ENCODE peak calls at places on chromosomes 13 and 19, in seven cellular contexts. A, G, V, Q, O, Z and S are unnamed samples.

GRCh38 chr13:43235028-43235427 is 211.6 kb downstream of the DNAJC15 start:
- DNase-seq in A (peak), G (no peak), V (no peak), Q (no peak), O (no peak), Z (no peak), S (no peak)

GRCh38 chr19:5358173-5358800 is 17.7 kb upstream of the PTPRS start:
- DNase-seq in A (no peak), G (no peak), V (no peak), Q (no peak), O (no peak), Z (no peak), S (no peak)

GRCh38 chr13:50650936-50651638 is 192.4 kb downstream of the DLEU7 start:
- DNase-seq in A (no peak), G (no peak), V (no peak), Q (no peak), O (no peak), Z (no peak), S (no peak)

GRCh38 chr19:3851254-3852176 is 17.3 kb downstream of the ZFR2 start:
- DNase-seq in A (no peak), G (no peak), V (no peak), Q (no peak), O (no peak), Z (no peak), S (no peak)

GRCh38 chr13:23087884-23088283 is 92.9 kb upstream of the SGCG start:
- DNase-seq in A (no peak), G (no peak), V (peak), Q (peak), O (no peak), Z (no peak), S (no peak)

GRCh38 chr19:41302624-41303351 is 7.2 kb upstream of the CCDC97 start:
- DNase-seq in A (no peak), G (no peak), V (peak), Q (no peak), O (no peak), Z (no peak), S (peak)

GRCh38 chr13:102402292-102402691 is 444 bp upstream of the FGF14 start:
- DNase-seq in A (peak), G (no peak), V (peak), Q (peak), O (no peak), Z (no peak), S (no peak)

GRCh38 chr13:33723772-33724435 is 94.0 kb upstream of the RFC3 start:
- DNase-seq in A (peak), G (peak), V (peak), Q (peak), O (peak), Z (peak), S (peak)

GRCh38 chr13:50916701-50917184 is 7.2 kb downstream of the RNASEH2B start:
- DNase-seq in A (no peak), G (peak), V (peak), Q (no peak), O (no peak), Z (no peak), S (no peak)

GRCh38 chr13:23381877-23382276 is 51.6 kb downstream of the SACS start:
- DNase-seq in A (no peak), G (no peak), V (no peak), Q (no peak), O (no peak), Z (no peak), S (no peak)

GRCh38 chr19:14102756-14103155 is 12.2 kb upstream of the SAMD1 start:
- DNase-seq in A (no peak), G (no peak), V (no peak), Q (no peak), O (no peak), Z (no peak), S (no peak)

GRCh38 chr13:106350208-106350607 is 185.3 kb downstream of the EFNB2 start:
- DNase-seq in A (no peak), G (no peak), V (no peak), Q (no peak), O (no peak), Z (no peak), S (no peak)

GRCh38 chr13:71460179-71460578 is 406.8 kb downstream of the DACH1 start:
- DNase-seq in A (no peak), G (no peak), V (no peak), Q (no peak), O (no peak), Z (no peak), S (no peak)

GRCh38 chr13:33123066-33123940 is 107.1 kb downstream of the KL start:
- DNase-seq in A (no peak), G (peak), V (no peak), Q (peak), O (no peak), Z (no peak), S (no peak)

GRCh38 chr13:33379597-33379996 is 94.0 kb upstream of the STARD13 start:
- DNase-seq in A (no peak), G (no peak), V (no peak), Q (peak), O (no peak), Z (no peak), S (no peak)

GRCh38 chr19:48489608-48490216 is 20.5 kb downstream of the CYTH2 start:
- DNase-seq in A (no peak), G (no peak), V (peak), Q (peak), O (peak), Z (peak), S (peak)

GRCh38 chr19:13008926-13009787 is 13.9 kb downstream of the NFIX start:
- DNase-seq in A (no peak), G (no peak), V (no peak), Q (no peak), O (no peak), Z (no peak), S (no peak)

GRCh38 chr19:46746281-46746965 is at the start of gene STRN4:
- DNase-seq in A (no peak), G (no peak), V (peak), Q (peak), O (no peak), Z (peak), S (peak)

GRCh38 chr13:23711355-23711754 is 141.1 kb downstream of the TNFRSF19 start:
- DNase-seq in A (no peak), G (no peak), V (no peak), Q (no peak), O (no peak), Z (no peak), S (no peak)

GRCh38 chr13:51729853-51730553 is 74.0 kb downstream of the DHRS12 start:
- DNase-seq in A (peak), G (peak), V (no peak), Q (no peak), O (no peak), Z (peak), S (peak)

GRCh38 chr13:50085063-50085462 is 69.8 kb downstream of the KCNRG start:
- DNase-seq in A (no peak), G (no peak), V (no peak), Q (no peak), O (no peak), Z (no peak), S (no peak)

GRCh38 chr19:57769345-57770131 is at the start of gene ZNF586:
- DNase-seq in A (peak), G (peak), V (peak), Q (peak), O (peak), Z (peak), S (peak)

GRCh38 chr13:83943530-83944279 is 61.4 kb upstream of the SLITRK1 start:
- DNase-seq in A (no peak), G (no peak), V (no peak), Q (peak), O (no peak), Z (no peak), S (no peak)

GRCh38 chr19:4456843-4457653 is 546 bp downstream of the UBXN6 start:
- DNase-seq in A (peak), G (no peak), V (peak), Q (peak), O (no peak), Z (no peak), S (peak)

GRCh38 chr13:71591380-71591779 is 275.6 kb downstream of the DACH1 start:
- DNase-seq in A (no peak), G (no peak), V (no peak), Q (no peak), O (no peak), Z (no peak), S (no peak)

GRCh38 chr19:51698296-51698695 is 5.2 kb downstream of the SPACA6 start:
- DNase-seq in A (no peak), G (no peak), V (no peak), Q (no peak), O (no peak), Z (no peak), S (no peak)

GRCh38 chr19:35318679-35319448 is 10.1 kb upstream of the CD22 start:
- DNase-seq in A (peak), G (peak), V (no peak), Q (peak), O (peak), Z (peak), S (no peak)

GRCh38 chr13:77028202-77028601 is 1.2 kb upstream of the FBXL3 start:
- DNase-seq in A (no peak), G (no peak), V (no peak), Q (no peak), O (no peak), Z (no peak), S (no peak)

GRCh38 chr19:35963514-35963913 is 27.3 kb downstream of the LRFN3 start:
- DNase-seq in A (peak), G (no peak), V (no peak), Q (peak), O (no peak), Z (no peak), S (no peak)

GRCh38 chr13:74770361-74770760 is 636.2 kb upstream of the KLF12 start:
- DNase-seq in A (peak), G (no peak), V (no peak), Q (no peak), O (no peak), Z (peak), S (no peak)

GRCh38 chr19:11142528-11143171 is 12.9 kb downstream of the SPC24 start:
- DNase-seq in A (peak), G (peak), V (no peak), Q (peak), O (peak), Z (peak), S (no peak)

GRCh38 chr19:15475611-15476010 is 3.7 kb downstream of the PGLYRP2 start:
- DNase-seq in A (no peak), G (no peak), V (no peak), Q (no peak), O (no peak), Z (no peak), S (no peak)

GRCh38 chr19:50549059-50549926 is 18.9 kb downstream of the LRRC4B start:
- DNase-seq in A (no peak), G (no peak), V (no peak), Q (no peak), O (no peak), Z (no peak), S (no peak)